ENCODE peak calls at places on chromosomes 1 and 21, in eight cellular contexts. V is nephron progenitor cell, S is progenitor cell of endocrine pancreas, B is cardiac fibroblast, T is A549, R is uterus, J is left ventricle myocardium inferior, D is foreskin fibroblast. F is an unnamed sample.

GRCh38 chr21:46191686-46192575 is 7.7 kb upstream of the SPATC1L start:
- DNase-seq in D (no peak), V (no peak), J (no peak), S (no peak), R (no peak), B (no peak), T (no peak), F (no peak)

GRCh38 chr1:113168946-113169345 is 95.9 kb downstream of the LRIG2 start:
- DNase-seq in R (no peak), D (no peak), V (no peak), B (no peak), S (no peak), T (no peak), J (no peak), F (no peak)

GRCh38 chr1:7476861-7477534 is 294.1 kb upstream of the VAMP3 start:
- DNase-seq in T (no peak), B (peak), D (no peak), V (no peak), S (no peak), J (no peak), R (no peak), F (no peak)

GRCh38 chr1:185232874-185233273 is 75.9 kb downstream of the SWT1 start:
- DNase-seq in S (no peak), B (no peak), T (no peak), D (no peak), V (no peak), R (no peak), J (no peak), F (no peak)

GRCh38 chr1:203300441-203301330 is 4.6 kb upstream of the BTG2 start:
- DNase-seq in R (no peak), S (no peak), V (no peak), D (no peak), B (no peak), J (no peak), T (no peak), F (no peak)

GRCh38 chr1:80214888-80215540 is 1208.5 kb upstream of the ADGRL4 start:
- DNase-seq in D (no peak), B (no peak), R (no peak), V (no peak), T (no peak), J (no peak), S (no peak), F (no peak)

GRCh38 chr1:117590273-117590925 is 15.4 kb upstream of the TENT5C start:
- DNase-seq in B (no peak), V (no peak), S (no peak), J (no peak), T (no peak), D (no peak), R (no peak), F (no peak)

GRCh38 chr1:95384570-95384969 is 150.6 kb downstream of the RWDD3 start:
- DNase-seq in J (peak), V (peak), S (peak), R (no peak), T (peak), D (no peak), B (no peak), F (peak)

GRCh38 chr1:77642196-77642595 is 40.3 kb downstream of the ZZZ3 start:
- DNase-seq in D (no peak), J (no peak), B (peak), T (no peak), S (no peak), V (no peak), R (no peak), F (no peak)

GRCh38 chr1:61399192-61399591 is 316.8 kb downstream of the NFIA start:
- DNase-seq in S (no peak), V (no peak), T (no peak), B (no peak), D (no peak), R (no peak), J (no peak), F (no peak)

GRCh38 chr1:26225033-26225831 is 8.8 kb upstream of the CEP85 start:
- DNase-seq in S (peak), D (no peak), R (peak), T (no peak), B (peak), J (peak), V (peak), F (peak)

GRCh38 chr1:214559079-214559478 is 7.7 kb upstream of the PTPN14 start:
- DNase-seq in T (no peak), S (no peak), J (no peak), B (no peak), D (no peak), V (no peak), R (no peak), F (no peak)

GRCh38 chr1:8472668-8473067 is 154.8 kb downstream of the SLC45A1 start:
- DNase-seq in J (no peak), D (no peak), V (no peak), R (no peak), T (no peak), S (no peak), B (no peak), F (no peak)

GRCh38 chr1:109884242-109884891 is 26.3 kb upstream of the CSF1 start:
- DNase-seq in T (no peak), J (no peak), D (no peak), S (no peak), V (no peak), B (no peak), R (no peak), F (no peak)

GRCh38 chr1:47924649-47925048 is 72.5 kb downstream of the TRABD2B start:
- DNase-seq in J (no peak), R (no peak), B (no peak), V (no peak), S (no peak), D (no peak), T (no peak), F (no peak)

GRCh38 chr21:34110594-34111202 is 37.3 kb downstream of the MRPS6 start:
- DNase-seq in D (no peak), B (no peak), T (no peak), R (no peak), S (no peak), V (no peak), J (no peak), F (no peak)

GRCh38 chr1:15950763-15951295 is 25.1 kb downstream of the ZBTB17 start:
- DNase-seq in J (no peak), D (peak), R (peak), B (peak), V (no peak), S (no peak), T (no peak), F (no peak)

GRCh38 chr1:45329445-45329844 is 2.8 kb downstream of the HPDL start:
- DNase-seq in J (no peak), T (peak), B (no peak), S (no peak), R (no peak), V (no peak), D (no peak), F (no peak)

GRCh38 chr21:41612674-41613250 is 104.8 kb upstream of the TMPRSS2 start:
- DNase-seq in J (peak), B (peak), S (peak), R (peak), V (peak), D (peak), T (peak), F (peak)

GRCh38 chr1:47508900-47509488 is 71.2 kb downstream of the FOXD2 start:
- DNase-seq in T (no peak), S (no peak), B (no peak), R (no peak), V (peak), J (no peak), D (peak), F (no peak)

GRCh38 chr1:60897003-60897402 is 185.4 kb upstream of the NFIA start:
- DNase-seq in D (no peak), B (no peak), T (no peak), V (no peak), J (peak), R (no peak), S (no peak), F (no peak)

GRCh38 chr1:245207801-245208200 is 53.0 kb downstream of the KIF26B start:
- DNase-seq in V (no peak), B (no peak), D (no peak), J (no peak), T (no peak), S (no peak), R (no peak), F (no peak)

GRCh38 chr21:34833465-34833864 is 164.7 kb downstream of the CLIC6 start:
- DNase-seq in T (no peak), V (no peak), J (no peak), R (no peak), S (no peak), B (no peak), D (no peak), F (no peak)

GRCh38 chr1:195054217-195054687 is 1554.0 kb downstream of the KCNT2 start:
- DNase-seq in R (no peak), S (no peak), B (no peak), D (no peak), V (no peak), J (no peak), T (no peak), F (no peak)

GRCh38 chr21:14383596-14384210 is 757 bp upstream of the HSPA13 start:
- DNase-seq in S (no peak), J (no peak), B (peak), R (no peak), V (no peak), T (peak), D (peak), F (no peak)

GRCh38 chr1:234342749-234343148 is 30.5 kb upstream of the COA6 start:
- DNase-seq in J (no peak), T (no peak), S (no peak), D (no peak), V (no peak), B (no peak), R (no peak), F (no peak)

GRCh38 chr1:209430107-209430506 is 153.4 kb upstream of the CAMK1G start:
- DNase-seq in S (no peak), J (no peak), V (no peak), D (no peak), T (no peak), R (no peak), B (no peak), F (no peak)

GRCh38 chr1:165826565-165826964 is 849 bp upstream of the UCK2 start:
- DNase-seq in S (no peak), R (no peak), T (no peak), V (no peak), J (no peak), D (no peak), B (no peak), F (no peak)

GRCh38 chr1:165828103-165828558 is 717 bp downstream of the UCK2 start:
- DNase-seq in S (no peak), T (peak), B (peak), V (peak), J (peak), D (peak), R (peak), F (peak)

GRCh38 chr1:165829888-165830287 is 2.5 kb downstream of the UCK2 start:
- DNase-seq in J (no peak), D (no peak), R (no peak), V (no peak), B (no peak), S (no peak), T (no peak), F (no peak)

GRCh38 chr1:165828581-165829329 is 1.3 kb downstream of the UCK2 start:
- DNase-seq in S (peak), J (peak), T (peak), B (peak), D (peak), V (peak), R (peak), F (peak)

DNA sequence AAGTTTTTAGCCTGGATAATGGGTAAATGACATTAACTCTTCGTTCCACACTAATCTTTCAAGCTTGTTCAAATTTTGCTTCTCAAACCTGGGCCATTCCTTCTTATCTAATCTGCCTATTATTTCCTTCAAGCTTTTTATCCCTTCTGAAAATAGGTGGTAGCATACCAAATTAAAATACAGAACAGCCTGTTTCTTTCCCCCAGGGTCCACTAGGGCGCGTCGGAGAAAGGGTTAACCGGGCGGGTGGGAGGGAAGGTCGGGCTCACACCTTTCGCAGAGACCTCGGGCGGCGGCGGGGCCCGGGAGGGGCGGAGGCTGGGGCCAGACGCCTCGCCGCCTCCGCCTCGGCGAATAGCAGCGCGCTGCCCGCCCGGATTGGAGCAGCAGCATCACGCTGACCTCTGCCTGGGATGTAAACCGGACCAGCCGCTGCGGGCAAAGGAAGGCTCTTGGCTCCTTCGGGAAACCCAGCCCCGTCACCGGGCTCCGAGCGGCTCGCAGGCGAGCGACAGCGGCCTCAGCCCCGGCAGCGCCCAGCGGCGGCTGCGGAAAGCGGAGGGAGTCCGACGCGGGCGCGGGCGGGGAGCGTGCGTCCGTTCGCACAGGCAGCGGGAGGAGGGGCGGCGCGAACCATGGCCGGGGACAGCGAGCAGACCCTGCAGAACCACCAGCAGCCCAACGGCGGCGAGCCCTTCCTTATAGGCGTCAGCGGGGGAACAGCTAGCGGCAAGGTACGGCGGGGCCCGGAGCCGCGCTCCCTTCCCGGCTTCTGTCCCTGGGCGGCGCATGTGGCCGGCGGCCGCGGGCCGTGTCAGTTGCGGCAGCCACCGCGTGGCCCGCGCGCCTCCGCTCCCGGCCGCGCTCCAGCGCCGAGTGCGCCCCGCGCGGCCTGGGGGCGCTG is at the start of gene UCK2:
- DNase-seq in R (peak), J (peak), D (peak), T (peak), V (peak), B (peak), S (peak), F (peak)
- TF ChIP-seq CTCF in R (no peak), J (peak), D (no peak), T (peak), V (no peak), B (peak), S (peak), F (peak)

DNA sequence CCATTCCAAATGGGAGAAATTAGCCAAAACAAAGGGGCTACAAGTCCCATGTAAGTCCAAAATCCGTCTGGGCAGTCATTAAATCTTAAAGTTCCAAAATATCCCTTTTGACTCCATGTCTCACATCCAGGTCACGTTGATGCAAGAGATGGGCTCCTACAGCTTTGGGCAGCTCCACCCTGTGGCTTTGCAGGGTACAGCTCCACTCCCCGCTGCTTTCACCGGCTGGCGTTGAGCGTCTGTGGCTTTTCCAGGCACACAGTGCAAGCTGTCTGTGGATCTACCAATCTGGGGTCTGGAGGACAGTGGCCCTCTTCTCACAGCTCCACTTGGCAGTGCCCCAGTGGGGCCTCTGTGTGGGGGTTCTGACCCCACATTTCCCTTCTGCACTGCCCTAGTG is 130.2 kb downstream of the TPR start:
- DNase-seq in R (no peak), B (peak), J (no peak), T (peak), S (no peak), D (no peak), V (peak), F (peak)
- TF ChIP-seq CTCF in R (no peak), B (peak), J (no peak), T (no peak), S (peak), D (peak), V (no peak), F (no peak)

GRCh38 chr1:228646717-228647522 is 88.4 kb upstream of the RHOU start:
- DNase-seq in S (no peak), V (peak), J (no peak), R (peak), T (peak), D (peak), B (peak), F (no peak)
- TF ChIP-seq CTCF in S (no peak), V (no peak), J (no peak), R (no peak), T (no peak), D (no peak), B (no peak), F (no peak)

GRCh38 chr1:54581621-54582035 is 33.6 kb downstream of the ACOT11 start:
- DNase-seq in B (peak), D (peak), R (peak), T (peak), J (peak), V (no peak), S (no peak), F (no peak)
- TF ChIP-seq CTCF in B (no peak), D (no peak), R (no peak), T (no peak), J (no peak), V (no peak), S (no peak), F (no peak)

F was measured in endothelial cell.